ENCODE peak calls at places on chromosomes 11 and 22, in four cellular contexts. X is stomach, R is kidney epithelial cell, N is IMR-90. C is an unnamed sample.
A peak's percentile ranks its signal among the peaks of the same experiment; 100 is the strongest.

GRCh38 chr22:37019309-37020191 is at the start of the genes MPST and TST:
- DNase-seq in N (peak; percentile 61), X (peak; percentile 81), R (no peak), C (no peak)

GRCh38 chr11:130118636-130119387 is 40.8 kb upstream of the ST14 start:
- DNase-seq in R (no peak), N (no peak), X (no peak), C (no peak)

GRCh38 chr11:73655686-73656085 is 9.3 kb downstream of the PLEKHB1 start:
- DNase-seq in X (no peak), R (no peak), N (no peak), C (no peak)

GRCh38 chr22:21693333-21693998 is 27.7 kb downstream of the PPIL2 start:
- DNase-seq in R (no peak), N (no peak), X (no peak), C (no peak)

GRCh38 chr11:114137838-114138237 is 78.3 kb downstream of the ZBTB16 start:
- DNase-seq in X (no peak), R (no peak), N (no peak), C (no peak)

GRCh38 chr22:18057568-18058209 is 20.1 kb upstream of the PEX26 start:
- DNase-seq in N (peak; percentile 100), R (peak; percentile 97), X (peak; percentile 60), C (peak; percentile 90)

GRCh38 chr11:94796863-94797262 is 28.7 kb downstream of the AMOTL1 start:
- DNase-seq in X (no peak), R (no peak), N (no peak), C (no peak)

GRCh38 chr11:123183391-123184099 is 11.5 kb downstream of the CLMP start:
- DNase-seq in N (no peak), R (no peak), X (no peak), C (no peak)

GRCh38 chr11:79931692-79932091 is 490.9 kb upstream of the TENM4 start:
- DNase-seq in N (no peak), X (no peak), R (no peak), C (no peak)

GRCh38 chr11:9315078-9315688 is 790 bp upstream of the TMEM41B start:
- DNase-seq in N (peak; percentile 4), X (no peak), R (no peak), C (no peak)

GRCh38 chr11:9310485-9310884 is 3.9 kb downstream of the TMEM41B start:
- DNase-seq in X (no peak), N (no peak), R (no peak), C (no peak)

GRCh38 chr11:9316334-9316733 is 1.9 kb upstream of the TMEM41B start:
- DNase-seq in X (no peak), N (no peak), R (no peak), C (no peak)

GRCh38 chr11:9313648-9314290 is 624 bp downstream of the TMEM41B start:
- DNase-seq in N (peak; percentile 8), X (peak; percentile 26), R (no peak), C (no peak)

DNA sequence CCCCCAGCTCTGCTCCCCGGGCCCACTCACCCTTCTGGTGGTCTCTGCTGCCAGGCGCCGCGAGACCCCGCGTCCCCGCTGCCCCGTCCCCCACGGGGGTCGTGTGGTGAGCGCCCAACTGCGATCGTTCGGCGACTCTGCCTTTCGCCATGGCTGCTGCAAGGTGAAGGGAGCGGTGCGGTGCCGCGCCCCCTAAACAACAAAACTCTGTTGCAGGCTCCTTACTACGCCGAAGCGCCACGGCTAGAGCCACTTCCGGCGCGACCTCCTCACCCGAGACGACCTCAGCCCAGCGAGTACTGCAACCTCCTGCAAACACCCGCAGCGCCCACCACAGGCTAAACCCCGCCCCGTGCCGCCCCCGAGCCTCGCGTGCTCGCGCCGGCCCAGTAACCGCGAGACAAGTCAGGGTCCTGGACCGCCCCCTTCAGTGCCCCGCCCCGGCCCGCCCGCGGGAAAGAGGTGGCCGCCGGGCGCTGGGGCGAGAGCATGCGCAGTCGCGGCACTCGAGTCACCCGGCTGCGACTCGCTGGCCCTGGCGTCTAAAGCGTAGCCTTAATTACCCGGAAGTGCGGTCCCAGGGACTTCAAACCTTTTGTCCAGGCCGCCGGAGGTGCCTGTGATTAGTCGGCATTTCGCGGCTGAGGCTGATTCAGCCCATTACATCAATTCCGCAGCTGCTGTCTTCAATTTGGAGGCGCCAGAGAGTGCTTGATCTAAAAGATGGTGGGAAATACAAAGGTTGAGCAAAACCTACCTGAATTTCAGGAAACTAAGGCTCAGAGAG is at the start of gene TMEM41B:
- DNase-seq in N (peak; percentile 98), R (peak; percentile 97), X (peak; percentile 98), C (peak; percentile 89)
- TF ChIP-seq CTCF in N (peak; percentile 21), R (no peak), X (no peak), C (peak; percentile 4)

GRCh38 chr11:117907276-117908110 is 21.7 kb downstream of the TMPRSS13 start:
- DNase-seq in N (peak; percentile 81), R (peak; percentile 88), X (peak; percentile 68), C (peak; percentile 32)
- H3K4me3 ChIP-seq in N (no peak overlapping the region), R (no peak overlapping the region), X (no peak overlapping the region), C (no peak overlapping the region)

GRCh38 chr11:47448566-47449427 is at the start of gene RAPSN:
- DNase-seq in N (no peak), R (no peak), X (no peak), C (no peak)
- H3K27me3 ChIP-seq in N (no peaks in the 10 kb centered on the region), R (no peaks in the 10 kb centered on the region), X (no peaks in the 10 kb centered on the region), C (no peaks in the 10 kb centered on the region)

GRCh38 chr11:116519499-116519898 is 253.3 kb downstream of the BUD13 start:
- DNase-seq in R (no peak), X (peak; percentile 10), N (no peak), C (no peak)
- TF ChIP-seq CTCF in R (no peak), X (no peak), N (no peak), C (no peak)

GRCh38 chr22:30261134-30261533 is 5.5 kb downstream of the OSM start:
- DNase-seq in X (no peak), N (no peak), R (no peak), C (no peak)
- H3K4me3 ChIP-seq in X (no peak overlapping the region), N (no peak overlapping the region), R (no peak overlapping the region), C (no peak overlapping the region)

DNA sequence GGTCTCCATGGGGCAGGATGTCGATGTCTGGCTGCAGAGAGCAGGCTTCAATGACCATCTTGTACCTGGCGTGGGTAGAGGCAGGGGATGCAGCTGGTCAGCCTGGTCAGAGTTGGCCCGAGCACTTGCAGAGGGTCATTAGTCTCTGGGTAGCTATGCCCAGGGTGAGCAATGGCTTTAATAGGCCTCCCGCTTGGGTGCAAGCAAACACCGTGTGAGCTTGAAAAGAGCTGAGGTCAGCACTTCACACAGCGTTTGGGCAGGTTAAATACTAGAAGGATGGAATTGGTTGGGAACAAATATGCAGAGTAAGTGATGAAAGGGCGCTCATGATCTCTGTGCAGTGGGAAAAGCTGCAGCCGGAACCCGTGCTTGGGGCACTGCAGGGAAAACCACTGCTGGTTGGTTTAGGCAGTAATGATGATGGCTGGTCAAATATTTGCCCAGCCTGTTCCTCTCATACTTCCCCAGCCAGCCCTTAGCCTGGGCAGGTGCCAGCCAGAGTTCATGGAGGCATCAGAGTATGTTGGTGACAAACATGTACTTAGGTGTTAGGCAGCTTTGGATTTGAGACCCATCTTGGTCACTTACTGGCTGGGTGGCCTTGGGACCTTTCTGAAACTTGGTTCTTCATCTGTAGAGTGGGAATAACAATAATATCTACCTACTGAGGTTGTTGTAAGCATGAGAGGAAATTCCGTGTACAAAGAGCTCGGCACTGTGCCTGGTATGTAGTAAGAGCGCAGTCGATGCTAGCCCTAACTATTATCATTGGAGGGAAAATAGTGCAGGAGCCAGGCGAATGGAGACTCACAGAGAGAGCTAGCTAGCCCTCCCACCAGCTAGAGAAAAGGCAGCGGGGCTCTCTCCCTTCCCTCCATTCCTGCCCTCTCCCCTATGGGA is 25.2 kb upstream of the KCNJ11 start:
- DNase-seq in R (no peak), X (peak; percentile 97), N (no peak), C (no peak)
- H3K27me3 ChIP-seq in R (peaks cover 23% of the 10 kb centered on the region), X (no peaks in the 10 kb centered on the region), N (peaks cover 9% of the 10 kb centered on the region), C (peaks cover 10% of the 10 kb centered on the region)

DNA sequence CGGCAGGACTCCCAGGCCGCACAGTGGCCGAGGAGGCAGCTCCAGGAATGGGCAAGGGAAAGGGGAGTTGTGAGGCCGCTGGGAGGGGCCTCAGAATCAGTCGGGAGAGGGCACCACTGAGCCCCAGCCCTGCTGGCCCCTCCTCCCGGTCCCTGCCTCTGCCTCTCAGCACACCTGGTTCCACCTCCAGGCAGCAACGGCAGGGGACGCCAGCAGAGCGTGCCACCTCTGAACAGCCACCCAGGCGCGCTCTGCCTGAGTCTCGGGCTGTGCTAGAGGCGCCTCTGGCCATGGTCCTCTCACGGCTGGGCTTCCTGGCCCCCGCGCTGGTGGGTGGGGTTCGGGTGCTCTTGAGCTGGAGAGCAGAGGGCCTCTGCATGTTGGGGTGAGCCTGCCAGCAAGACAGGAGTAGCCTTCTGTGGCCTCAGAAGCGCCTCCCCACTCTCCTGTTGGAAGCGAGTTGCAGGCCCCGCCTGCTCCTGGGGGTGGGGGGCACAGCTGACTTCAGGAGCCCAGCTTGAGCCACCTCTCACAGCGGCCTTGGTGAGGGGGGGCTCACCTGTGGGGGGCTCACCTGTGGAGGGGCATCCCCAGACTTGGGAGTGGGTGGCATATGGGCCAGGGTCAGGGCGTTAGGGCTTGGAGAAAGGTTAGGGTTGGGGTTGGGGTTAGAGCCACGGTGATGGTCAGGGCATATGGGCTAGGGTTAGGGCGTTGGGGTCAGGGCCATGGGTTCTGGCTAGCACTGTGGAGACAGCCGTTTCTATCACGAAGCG is 32.8 kb downstream of the MOB2 start:
- DNase-seq in R (no peak), X (peak; percentile 76), N (no peak), C (no peak)
- TF ChIP-seq CTCF in R (peak; percentile 70), X (no peak), N (peak; percentile 21), C (peak; percentile 22)

GRCh38 chr22:49948116-49948515 is 12.5 kb upstream of the PIM3 start:
- DNase-seq in N (no peak), R (no peak), X (peak; percentile 72), C (no peak)

GRCh38 chr22:49944399-49944891 is 16.1 kb upstream of the PIM3 start:
- DNase-seq in R (no peak), X (no peak), N (no peak), C (no peak)

GRCh38 chr22:49948573-49948957 is 12.0 kb upstream of the PIM3 start:
- DNase-seq in N (no peak), R (no peak), X (no peak), C (no peak)

GRCh38 chr22:49947296-49947622 is 13.3 kb upstream of the PIM3 start:
- DNase-seq in X (no peak), R (no peak), N (no peak), C (no peak)

GRCh38 chr22:49946612-49947295 is 13.8 kb upstream of the PIM3 start:
- DNase-seq in R (no peak), X (peak; percentile 81), N (no peak), C (no peak)
- H3K4me3 ChIP-seq in R (no peak overlapping the region), X (peak overlapping the region; percentile 40), N (no peak overlapping the region), C (no peak overlapping the region)

DNA sequence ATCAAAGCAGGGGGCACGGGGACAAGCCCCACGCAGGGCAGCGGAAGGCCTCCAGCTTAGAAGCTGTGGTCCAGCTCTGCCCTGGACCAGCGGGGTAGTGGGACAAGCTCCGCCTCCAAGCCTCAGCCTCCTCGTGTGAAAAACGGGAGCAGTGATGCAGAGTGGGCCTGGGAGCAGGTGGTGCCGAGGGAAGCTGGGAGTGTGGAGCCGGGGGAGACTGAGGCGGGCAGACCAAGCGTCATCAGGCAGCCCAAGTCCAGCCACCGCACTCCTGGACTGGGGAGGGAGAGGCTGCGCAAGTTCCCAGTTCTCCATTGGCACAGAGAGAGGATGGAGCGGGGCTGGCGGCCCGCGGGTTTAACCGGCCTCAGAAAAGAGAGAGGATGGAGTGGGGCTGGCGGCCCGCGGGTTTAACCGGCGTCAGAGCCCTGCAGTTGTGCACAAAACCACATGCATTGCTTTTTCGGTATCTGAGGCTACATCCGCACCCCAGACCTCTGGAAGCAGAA is 68.1 kb upstream of the PHF21B start:
- DNase-seq in X (no peak), R (no peak), N (no peak), C (no peak)
- H3K27me3 ChIP-seq in X (peaks cover 4% of the 10 kb centered on the region), R (peaks cover 23% of the 10 kb centered on the region), N (peaks cover 42% of the 10 kb centered on the region), C (peaks cover 19% of the 10 kb centered on the region)

C was measured in BJ.